ENCODE peak calls at places on chromosomes 3 and 15, in nine cellular contexts. N is heart left ventricle; C is SJCRH30; J is cardiac fibroblast; G is stimulated activated CD8-positive, alpha-beta memory T cell treated with anti-CD3 and anti-CD28 coated beads, Interleukin-2, amount 100 ng/mL, for 48 hours; H is HEK293T; Q is ELR; S is caudate nucleus; F is AML-193. A is an unnamed sample.

GRCh38 chr3:142495103-142495502 is 47.3 kb upstream of the XRN1 start:
- DNase-seq in C (no peak), H (no peak), F (no peak), S (no peak), N (no peak), J (no peak), Q (peak), G (no peak), A (no peak)

GRCh38 chr15:92661961-92662360 is 6.4 kb upstream of the FAM174B start:
- DNase-seq in H (no peak), S (no peak), G (no peak), F (no peak), N (no peak), C (no peak), Q (no peak), J (no peak), A (no peak)

GRCh38 chr3:102471001-102471400 is 36.2 kb downstream of the ZPLD1 start:
- DNase-seq in J (no peak), S (no peak), F (peak), Q (no peak), C (no peak), G (no peak), N (no peak), H (peak), A (no peak)

GRCh38 chr3:147651107-147651506 is 241.9 kb downstream of the ZIC1 start:
- DNase-seq in F (no peak), C (no peak), N (no peak), G (no peak), S (no peak), H (no peak), Q (peak), J (peak), A (no peak)

GRCh38 chr15:25693321-25694237 is 169.5 kb downstream of the ATP10A start:
- DNase-seq in F (peak), G (peak), N (no peak), C (peak), S (no peak), H (peak), J (peak), Q (no peak), A (no peak)

GRCh38 chr3:50605901-50606326 is 5.7 kb downstream of the CISH start:
- DNase-seq in J (no peak), F (no peak), C (no peak), H (no peak), S (no peak), G (no peak), Q (no peak), N (no peak), A (no peak)

GRCh38 chr3:104596551-104596950 is 770.2 kb upstream of the ALCAM start:
- DNase-seq in J (peak), S (no peak), G (no peak), F (peak), C (no peak), N (no peak), H (peak), Q (peak), A (peak)

GRCh38 chr3:99240700-99241099 is 339.2 kb upstream of the DCBLD2 start:
- DNase-seq in F (no peak), G (no peak), Q (no peak), H (no peak), N (no peak), J (no peak), S (no peak), C (no peak), A (no peak)

GRCh38 chr3:177827517-177828249 is 630.4 kb upstream of the TBL1XR1 start:
- DNase-seq in S (no peak), J (peak), G (no peak), F (no peak), C (no peak), N (no peak), H (no peak), Q (peak), A (peak)

GRCh38 chr3:21920431-21920830 is 169.4 kb upstream of the ZNF385D start:
- DNase-seq in S (no peak), J (peak), F (no peak), H (no peak), N (no peak), Q (peak), G (no peak), C (no peak), A (peak)

GRCh38 chr3:69890691-69891090 is 108.8 kb upstream of the SAMMSON start:
- DNase-seq in J (no peak), S (no peak), Q (peak), G (no peak), N (no peak), F (no peak), C (no peak), H (no peak), A (peak)

GRCh38 chr3:11718582-11719405 is 75.1 kb upstream of the VGLL4 start:
- DNase-seq in Q (peak), J (peak), F (peak), G (peak), S (no peak), H (peak), C (peak), N (peak), A (peak)

GRCh38 chr15:70584838-70585706 is 178.3 kb downstream of the UACA start:
- DNase-seq in J (no peak), H (peak), Q (peak), C (no peak), N (no peak), G (no peak), S (no peak), F (no peak), A (no peak)

A was measured in HCEC 1CT.